ENCODE peak calls at places on chromosome 21, in seven cellular contexts. T is H9, L is neuronal stem cell, G is IMR-90, W is mesendoderm, V is H1, E is trophoblast cell. N is an unnamed sample.

GRCh38 chr21:25039461-25040380 is 567.6 kb downstream of the MRPL39 start:
- DNase-seq in W (peak), V (no peak), G (peak), L (peak), T (no peak), E (no peak), N (no peak)

GRCh38 chr21:23955130-23955873 is 1652.0 kb downstream of the MRPL39 start:
- DNase-seq in L (no peak), G (no peak), W (no peak), E (no peak), V (no peak), T (no peak), N (no peak)

GRCh38 chr21:36096398-36097290 is 26.8 kb downstream of the CBR1 start:
- DNase-seq in W (peak), G (no peak), T (peak), L (no peak), E (peak), V (peak), N (no peak)

GRCh38 chr21:37139902-37140301 is 66.8 kb downstream of the TTC3 start:
- DNase-seq in V (no peak), L (peak), T (no peak), G (peak), W (peak), E (peak), N (peak)

GRCh38 chr21:25837545-25838263 is 102.9 kb downstream of the GABPA start:
- DNase-seq in T (no peak), V (no peak), W (no peak), E (no peak), L (no peak), G (peak), N (peak)

GRCh38 chr21:27192286-27192685 is 225.4 kb upstream of the ADAMTS5 start:
- DNase-seq in E (no peak), V (no peak), L (no peak), G (no peak), W (no peak), T (no peak), N (no peak)

GRCh38 chr21:14070049-14070893 is 140.5 kb downstream of the LIPI start:
- DNase-seq in T (peak), L (no peak), E (no peak), G (no peak), W (no peak), V (no peak), N (no peak)

GRCh38 chr21:46159390-46159789 is 4.0 kb upstream of the FTCD start:
- DNase-seq in W (no peak), L (no peak), V (no peak), E (no peak), T (peak), G (no peak), N (no peak)

GRCh38 chr21:46604975-46605758 is at the start of gene S100B:
- DNase-seq in E (no peak), W (peak), L (no peak), G (no peak), T (peak), V (no peak), N (no peak)

GRCh38 chr21:17780539-17780938 is 38.6 kb downstream of the C21orf91 start:
- DNase-seq in T (no peak), L (no peak), V (no peak), E (peak), G (no peak), W (peak), N (no peak)

GRCh38 chr21:34020005-34020847 is 53.2 kb upstream of the MRPS6 start:
- DNase-seq in G (no peak), E (no peak), L (no peak), W (no peak), V (no peak), T (no peak), N (no peak)

GRCh38 chr21:23601549-23601948 is 2005.7 kb downstream of the MRPL39 start:
- DNase-seq in W (no peak), L (no peak), T (no peak), E (no peak), G (no peak), V (no peak), N (no peak)

GRCh38 chr21:46472246-46472645 is 13.6 kb downstream of the DIP2A start:
- DNase-seq in G (peak), T (no peak), L (no peak), V (no peak), E (no peak), W (no peak), N (peak)

GRCh38 chr21:29670228-29670627 is 269.6 kb downstream of the GRIK1 start:
- DNase-seq in L (no peak), G (no peak), E (no peak), V (no peak), T (no peak), W (no peak), N (no peak)

GRCh38 chr21:22791986-22792560 is 1793.9 kb downstream of the NCAM2 start:
- DNase-seq in E (peak), T (no peak), G (peak), V (no peak), W (peak), L (peak), N (peak)

GRCh38 chr21:45833437-45833836 is 148.1 kb upstream of the COL6A1 start:
- DNase-seq in T (peak), W (no peak), E (no peak), G (no peak), V (no peak), L (no peak), N (no peak)

GRCh38 chr21:40511976-40512375 is 335.0 kb downstream of the DSCAM start:
- DNase-seq in G (no peak), L (no peak), E (no peak), W (no peak), V (no peak), T (no peak), N (no peak)

GRCh38 chr21:17781524-17781923 is 37.6 kb downstream of the C21orf91 start:
- DNase-seq in G (no peak), T (no peak), L (no peak), E (no peak), V (no peak), W (peak), N (no peak)

GRCh38 chr21:36640260-36641244 is 58.4 kb upstream of the SIM2 start:
- DNase-seq in W (peak), V (no peak), T (peak), G (peak), L (no peak), E (peak), N (peak)

GRCh38 chr21:44684077-44684476 is 2.1 kb upstream of the KRTAP12-1 start:
- DNase-seq in V (no peak), E (no peak), G (no peak), L (no peak), W (no peak), T (no peak), N (no peak)

GRCh38 chr21:44686000-44686781 is 4.2 kb upstream of the KRTAP12-1 start:
- DNase-seq in V (no peak), E (no peak), W (peak), T (peak), G (no peak), L (no peak), N (no peak)

GRCh38 chr21:44684483-44684882 is 2.5 kb upstream of the KRTAP12-1 start:
- DNase-seq in L (no peak), T (peak), V (no peak), G (no peak), E (no peak), W (no peak), N (no peak)

GRCh38 chr21:44687671-44688070 is 5.7 kb upstream of the KRTAP12-1 start:
- DNase-seq in T (peak), E (no peak), L (no peak), G (no peak), V (no peak), W (no peak), N (no peak)

DNA sequence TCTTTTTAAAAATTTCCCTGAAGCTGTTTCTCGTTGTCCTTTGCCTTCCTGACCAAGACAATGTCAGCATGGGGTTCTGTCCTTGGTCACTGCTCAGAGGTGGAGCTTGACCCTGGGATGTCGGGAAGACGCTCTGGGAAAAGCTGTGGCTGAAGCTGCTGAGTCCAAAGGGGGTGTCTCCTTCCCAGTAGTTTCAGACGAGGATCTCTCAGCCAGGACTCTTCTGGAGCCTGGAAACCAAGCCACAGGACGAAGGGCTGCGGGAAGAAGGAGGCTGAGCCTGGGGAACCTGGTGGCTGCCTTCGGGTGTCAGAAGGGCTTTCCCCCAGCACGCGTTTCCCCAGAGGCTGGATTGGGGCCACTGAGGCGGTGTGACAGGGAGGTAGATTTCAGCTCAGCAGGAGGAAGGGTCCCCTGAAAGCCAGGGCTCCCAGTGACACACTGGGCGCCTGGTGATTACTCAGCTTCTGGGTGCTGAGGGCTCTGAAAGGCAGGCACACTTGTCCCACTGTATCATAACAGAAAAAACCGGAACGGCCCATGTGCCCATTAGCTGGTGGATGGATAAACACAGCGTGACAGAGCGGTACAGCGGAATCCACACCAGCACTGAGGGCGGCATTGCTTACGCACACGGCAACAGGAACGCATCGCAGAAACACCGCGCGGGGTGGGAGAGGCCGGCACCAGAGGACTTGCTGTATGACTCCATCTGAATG is 5.0 kb upstream of the KRTAP12-1 start:
- DNase-seq in G (no peak), L (no peak), E (no peak), T (peak), V (no peak), W (no peak), N (no peak)
- H3K4ac ChIP-seq in G (no peak), L (no peak), E (no peak), T (no peak), V (no peak), W (peak), N (no peak)

GRCh38 chr21:43916076-43916475 is 51.1 kb downstream of the AGPAT3 start:
- DNase-seq in V (no peak), E (no peak), T (no peak), L (no peak), G (no peak), W (no peak), N (no peak)
- H3K4ac ChIP-seq in V (no peak), E (no peak), T (no peak), L (no peak), G (no peak), W (no peak), N (no peak)

DNA sequence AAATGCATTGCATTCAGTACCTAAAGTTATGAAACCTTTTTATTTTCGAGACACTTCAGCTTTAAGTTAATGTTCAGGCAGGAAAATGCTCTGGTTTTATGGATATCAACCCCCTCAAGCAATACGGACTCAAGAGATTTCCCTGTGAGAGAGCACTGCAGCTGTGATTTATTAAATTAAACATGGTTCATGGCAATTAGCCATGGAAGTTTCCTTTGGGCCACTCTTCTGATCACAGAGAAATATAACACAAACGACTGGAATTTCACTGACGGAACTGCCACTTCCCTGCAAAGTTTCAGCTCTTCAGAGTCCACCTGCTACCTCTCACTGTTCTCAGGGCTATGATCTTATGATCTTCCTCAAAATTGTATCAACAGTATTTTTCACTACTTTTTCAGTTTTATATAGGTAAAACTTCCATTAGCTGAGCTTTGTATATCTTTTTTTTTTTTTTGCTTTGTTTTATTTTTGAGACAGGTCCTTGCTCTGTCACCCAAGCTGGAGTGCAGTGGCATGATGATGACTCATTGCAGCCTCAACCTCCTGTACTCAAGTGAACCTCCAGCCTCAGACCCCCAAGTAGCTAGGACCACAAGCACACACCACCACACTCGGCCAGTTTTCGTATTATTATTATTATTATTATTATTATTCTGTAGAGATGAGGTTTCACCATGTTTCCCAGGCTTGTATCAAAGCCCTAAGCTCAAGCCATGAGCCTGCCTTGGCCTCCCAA is 923.2 kb upstream of the TMPRSS15 start:
- DNase-seq in E (no peak), G (no peak), V (no peak), W (no peak), T (no peak), L (no peak), N (no peak)
- H3K4ac ChIP-seq in E (no peak), G (no peak), V (no peak), W (no peak), T (no peak), L (no peak), N (no peak)

GRCh38 chr21:41578708-41579107 is 70.8 kb upstream of the TMPRSS2 start:
- DNase-seq in E (no peak), T (no peak), G (no peak), V (no peak), L (no peak), W (no peak), N (no peak)
- H3K4ac ChIP-seq in E (no peak), T (no peak), G (no peak), V (no peak), L (no peak), W (no peak), N (no peak)

GRCh38 chr21:32368386-32368785 is 24.4 kb downstream of the URB1 start:
- DNase-seq in L (no peak), G (peak), V (no peak), T (no peak), E (no peak), W (no peak), N (no peak)

GRCh38 chr21:32371913-32372314 is 20.9 kb downstream of the URB1 start:
- DNase-seq in L (no peak), W (no peak), G (peak), E (peak), T (no peak), V (no peak), N (peak)

GRCh38 chr21:32377506-32377905 is 15.3 kb downstream of the URB1 start:
- DNase-seq in T (no peak), V (no peak), G (no peak), W (no peak), E (no peak), L (no peak), N (no peak)

GRCh38 chr21:32370971-32371766 is 21.6 kb downstream of the URB1 start:
- DNase-seq in W (no peak), T (no peak), G (peak), E (no peak), V (no peak), L (no peak), N (no peak)

DNA sequence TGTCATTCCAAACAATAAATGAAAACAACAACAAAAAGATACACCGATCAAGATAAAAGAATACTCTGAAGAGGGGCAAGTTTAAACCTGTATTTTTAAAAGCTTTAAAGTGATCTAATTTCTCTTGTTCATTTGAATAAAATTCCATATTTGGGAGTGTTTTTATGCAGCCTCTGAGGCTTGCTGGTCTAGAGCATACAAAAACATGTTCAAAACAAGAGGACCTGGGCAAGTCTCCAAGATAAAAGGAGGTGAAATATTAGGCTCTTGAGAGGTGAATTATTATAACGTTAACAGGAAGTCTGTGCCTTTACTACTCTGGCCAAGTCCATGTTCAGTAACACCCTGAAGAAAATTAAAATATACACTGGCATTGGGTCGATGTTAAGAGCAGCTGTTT is 20.1 kb downstream of the URB1 start:
- DNase-seq in L (no peak), W (no peak), T (no peak), V (no peak), G (peak), E (no peak), N (no peak)
- H3K4ac ChIP-seq in L (no peak), W (no peak), T (no peak), V (no peak), G (no peak), E (no peak), N (no peak)

DNA sequence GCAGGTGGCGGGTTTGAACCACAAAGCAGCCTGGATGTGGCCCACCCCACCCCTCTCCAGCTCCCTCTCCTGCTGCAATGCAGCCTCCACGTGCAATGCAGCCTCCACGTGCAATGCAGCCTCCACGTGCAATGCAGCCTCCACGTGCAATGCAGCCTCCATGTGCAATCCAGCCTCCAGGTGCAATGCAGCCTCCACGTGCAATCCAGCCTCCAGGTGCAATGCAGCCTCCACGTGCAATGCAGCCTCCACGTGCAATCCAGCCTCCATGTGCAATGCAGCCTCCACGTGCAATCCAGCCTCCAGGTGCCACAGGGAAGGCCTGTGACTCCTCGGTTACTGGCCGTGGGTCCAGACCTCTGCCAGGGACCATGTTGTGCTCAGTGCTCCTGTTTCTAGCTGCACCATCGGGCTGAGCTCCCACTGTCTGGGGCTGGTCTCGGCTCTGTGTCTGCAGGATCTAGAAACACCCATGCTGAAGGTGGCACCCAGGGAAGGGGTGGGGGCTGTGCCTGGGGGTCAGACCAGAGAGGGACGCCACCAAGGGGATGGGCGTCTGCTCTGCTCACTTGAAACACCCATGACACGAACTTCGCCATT is 11.9 kb upstream of the LRRC3 start:
- DNase-seq in V (no peak), W (no peak), L (no peak), E (no peak), G (no peak), T (no peak), N (no peak)
- H3K4ac ChIP-seq in V (no peak), W (no peak), L (no peak), E (no peak), G (no peak), T (no peak), N (no peak)

GRCh38 chr21:38900499-38900898 is 94.8 kb downstream of the ETS2 start:
- DNase-seq in T (no peak), V (no peak), E (no peak), G (no peak), L (no peak), W (no peak), N (no peak)
- H3K4ac ChIP-seq in T (no peak), V (no peak), E (no peak), G (no peak), L (no peak), W (no peak), N (no peak)

GRCh38 chr21:28357743-28358142 is 634.9 kb downstream of the LTN1 start:
- DNase-seq in G (peak), T (no peak), W (no peak), E (no peak), V (no peak), L (no peak), N (peak)

GRCh38 chr21:28358702-28359101 is 634.0 kb downstream of the LTN1 start:
- DNase-seq in T (no peak), V (no peak), W (no peak), E (no peak), L (no peak), G (no peak), N (no peak)

DNA sequence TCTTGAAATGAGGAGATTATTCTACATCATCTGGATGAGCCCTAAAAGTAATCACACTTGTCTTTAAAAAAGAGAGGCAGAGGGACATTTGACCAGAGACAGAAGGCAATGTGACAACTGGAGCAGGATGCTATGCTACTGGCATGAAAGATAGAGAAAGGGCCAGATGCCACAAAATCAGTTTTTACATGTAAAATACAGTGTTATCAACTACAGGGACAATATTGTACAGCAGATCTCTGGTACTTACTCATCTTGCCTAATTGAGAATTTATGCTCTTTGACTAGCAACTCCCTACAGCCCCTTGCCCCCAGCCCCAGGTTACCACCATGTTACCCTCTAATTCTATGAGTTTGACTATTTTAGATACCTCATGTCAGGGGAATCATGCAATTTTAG is 633.4 kb downstream of the LTN1 start:
- DNase-seq in V (no peak), L (no peak), W (no peak), T (no peak), G (no peak), E (no peak), N (no peak)
- H3K4ac ChIP-seq in V (no peak), L (no peak), W (no peak), T (no peak), G (no peak), E (no peak), N (no peak)

GRCh38 chr21:16007933-16008332 is 278.2 kb downstream of the USP25 start:
- DNase-seq in L (no peak), E (no peak), T (no peak), W (no peak), V (no peak), G (peak), N (no peak)
- H3K4ac ChIP-seq in L (no peak), E (no peak), T (no peak), W (no peak), V (no peak), G (no peak), N (no peak)

GRCh38 chr21:35071347-35071746 is 22.2 kb upstream of the RUNX1 start:
- DNase-seq in W (no peak), E (no peak), L (no peak), T (no peak), V (no peak), G (no peak), N (no peak)

GRCh38 chr21:35072557-35072956 is 23.5 kb upstream of the RUNX1 start:
- DNase-seq in E (no peak), V (no peak), W (no peak), G (no peak), L (no peak), T (no peak), N (no peak)

GRCh38 chr21:35072960-35073359 is 23.9 kb upstream of the RUNX1 start:
- DNase-seq in V (no peak), L (no peak), T (no peak), E (no peak), W (no peak), G (peak), N (peak)

GRCh38 chr21:35066824-35067223 is 17.7 kb upstream of the RUNX1 start:
- DNase-seq in W (no peak), G (no peak), L (no peak), V (no peak), T (no peak), E (no peak), N (no peak)

DNA sequence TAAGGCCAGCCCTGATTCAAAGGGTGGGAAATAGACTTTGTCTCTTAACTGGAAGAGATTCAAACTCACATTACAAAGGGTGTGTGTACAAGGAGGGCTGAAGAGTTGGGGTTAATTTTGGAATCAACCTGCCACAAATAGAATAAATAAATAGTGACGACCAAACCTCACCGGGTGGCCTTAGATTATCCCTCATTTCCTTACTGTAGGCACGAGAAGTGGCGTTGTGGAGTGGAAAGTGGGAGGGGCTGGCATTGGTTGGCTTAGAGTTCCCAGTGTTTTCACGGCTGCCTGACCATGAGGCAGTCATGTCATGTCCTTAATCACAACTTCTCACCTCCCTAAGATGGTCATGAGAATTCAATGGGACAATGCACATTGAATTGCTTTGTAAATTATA is 21.3 kb upstream of the RUNX1 start:
- DNase-seq in E (no peak), T (no peak), V (no peak), W (no peak), L (no peak), G (no peak), N (no peak)
- H3K4ac ChIP-seq in E (no peak), T (no peak), V (no peak), W (no peak), L (no peak), G (peak), N (no peak)